ENCODE peak calls at places on chromosomes 11 and 22, in ten cellular contexts. G is choroid plexus epithelial cell; M is stimulated activated CD4-positive, alpha-beta T cell treated with anti-CD3 and anti-CD28 coated beads, TNF-alpha, amount 100 ng/mL, for 48 hours; F is SK-N-MC; V is HT1080; T is HS-5; P is mammary epithelial cell; Q is MG63; H is activated naive CD8-positive, alpha-beta T cell treated with anti-CD3 and anti-CD28 coated beads, Interleukin-2, amount 10 ng/mL, durations not matched to agents 7 days and 5 days; C is effector memory CD4-positive, alpha-beta T cell. N is an unnamed sample.

GRCh38 chr11:1333091-1333772 is 23.8 kb upstream of the TOLLIP start:
- DNase-seq in C (no peak), Q (peak), T (no peak), M (no peak), F (no peak), G (no peak), H (no peak), V (peak), P (no peak), N (no peak)

GRCh38 chr22:45885171-45885840 is 91.7 kb downstream of the WNT7B start:
- DNase-seq in M (no peak), C (no peak), F (no peak), H (no peak), T (no peak), Q (no peak), P (no peak), G (no peak), V (no peak), N (no peak)

GRCh38 chr22:29387921-29388758 is at the start of gene AP1B1:
- DNase-seq in M (peak), C (peak), F (no peak), T (peak), P (peak), Q (peak), H (peak), V (peak), G (peak), N (peak)

GRCh38 chr11:1488575-1489180 is 2.1 kb upstream of the MOB2 start:
- DNase-seq in C (no peak), T (no peak), P (no peak), V (no peak), G (no peak), Q (no peak), M (no peak), H (no peak), F (no peak), N (no peak)

GRCh38 chr11:819943-820649 is 1.4 kb downstream of the PNPLA2 start:
- DNase-seq in G (peak), F (no peak), C (peak), Q (peak), V (peak), H (peak), M (peak), P (peak), T (no peak), N (peak)

GRCh38 chr22:48765595-48765994 is 1062.1 kb downstream of the BRD1 start:
- DNase-seq in M (no peak), P (no peak), C (no peak), V (no peak), T (no peak), H (no peak), Q (no peak), F (no peak), G (no peak), N (no peak)

GRCh38 chr11:113805640-113806039 is 26.0 kb downstream of the CLDN25 start:
- DNase-seq in V (peak), H (no peak), G (peak), C (no peak), F (no peak), T (no peak), Q (no peak), P (no peak), M (no peak), N (no peak)

GRCh38 chr11:1871531-1871930 is 18.6 kb downstream of the LSP1 start:
- DNase-seq in V (no peak), T (no peak), P (no peak), M (no peak), F (no peak), H (no peak), G (no peak), Q (no peak), C (no peak), N (no peak)

GRCh38 chr11:33438311-33438710 is 181.1 kb downstream of the HIPK3 start:
- DNase-seq in H (no peak), T (no peak), M (no peak), F (no peak), C (no peak), V (no peak), G (no peak), Q (no peak), P (no peak), N (no peak)

GRCh38 chr22:43109921-43110443 is 568 bp upstream of the BIK start:
- DNase-seq in C (no peak), Q (no peak), M (no peak), G (no peak), H (no peak), T (no peak), F (no peak), P (no peak), V (no peak), N (no peak)